ENCODE peak calls at places on chromosome 9, in four cellular contexts. Z is GM13977, W is HFF-Myc, E is RWPE1. I is an unnamed sample.

GRCh38 chr9:26375448-26375847 is 517.2 kb downstream of the CAAP1 start:
- DNase-seq in E (no peak), W (no peak), Z (no peak), I (no peak)

GRCh38 chr9:89542461-89543021 is 44.6 kb upstream of the SEMA4D start:
- DNase-seq in Z (no peak), W (no peak), E (peak), I (no peak)

GRCh38 chr9:78904686-78905085 is 607.8 kb downstream of the PSAT1 start:
- DNase-seq in W (no peak), Z (no peak), E (no peak), I (no peak)

GRCh38 chr9:127763918-127764384 is 14.5 kb downstream of the SH2D3C start:
- DNase-seq in W (no peak), Z (no peak), E (no peak), I (no peak)

GRCh38 chr9:110605586-110605985 is 26.0 kb upstream of the SVEP1 start:
- DNase-seq in E (no peak), Z (no peak), W (no peak), I (no peak)

GRCh38 chr9:114371986-114372917 is 15.5 kb downstream of the AKNA start:
- DNase-seq in E (peak), W (no peak), Z (peak), I (no peak)

GRCh38 chr9:109602987-109603386 is 104.9 kb upstream of the PTPN3 start:
- DNase-seq in Z (no peak), E (no peak), W (no peak), I (no peak)

GRCh38 chr9:91817106-91817492 is 132.9 kb downstream of the ROR2 start:
- DNase-seq in W (no peak), E (no peak), Z (no peak), I (no peak)

GRCh38 chr9:70551391-70551790 is 136.9 kb upstream of the KLF9 start:
- DNase-seq in Z (no peak), W (no peak), E (no peak), I (no peak)

GRCh38 chr9:110142868-110143866 is 64.8 kb downstream of the C9orf152 start:
- DNase-seq in Z (peak), E (no peak), W (no peak), I (no peak)

GRCh38 chr9:76557674-76558073 is 98.7 kb downstream of the GCNT1 start:
- DNase-seq in W (peak), E (peak), Z (no peak), I (no peak)

GRCh38 chr9:69805962-69806633 is 14.5 kb upstream of the CFAP95 start:
- DNase-seq in E (no peak), Z (no peak), W (no peak), I (no peak)

GRCh38 chr9:112905084-112905483 is 14.4 kb upstream of the SLC46A2 start:
- DNase-seq in Z (no peak), W (no peak), E (no peak), I (no peak)

GRCh38 chr9:3794005-3794404 is 268.2 kb upstream of the RFX3 start:
- DNase-seq in Z (no peak), W (no peak), E (no peak), I (no peak)

GRCh38 chr9:127732444-127732843 is 2.6 kb downstream of the TOR2A start:
- DNase-seq in W (no peak), Z (no peak), E (no peak), I (no peak)

GRCh38 chr9:126326228-126327015 is at the start of gene MVB12B:
- DNase-seq in E (peak), W (no peak), Z (peak), I (peak)

GRCh38 chr9:104093162-104093561 is 947 bp upstream of the SMC2 start:
- DNase-seq in E (no peak), W (no peak), Z (peak), I (no peak)

GRCh38 chr9:113375057-113376023 is 1.4 kb downstream of the HDHD3 start:
- DNase-seq in E (no peak), Z (no peak), W (no peak), I (no peak)

GRCh38 chr9:133423216-133423615 is 1.0 kb downstream of the ADAMTS13 start:
- DNase-seq in W (no peak), E (no peak), Z (no peak), I (no peak)

GRCh38 chr9:133421615-133422542 is at the start of gene ADAMTS13:
- DNase-seq in E (no peak), W (no peak), Z (peak), I (no peak)

GRCh38 chr9:133426011-133426410 is 3.8 kb downstream of the ADAMTS13 start:
- DNase-seq in E (no peak), Z (no peak), W (no peak), I (no peak)

GRCh38 chr9:133425049-133425632 is 3.0 kb downstream of the ADAMTS13 start:
- DNase-seq in E (no peak), Z (no peak), W (no peak), I (no peak)

GRCh38 chr9:133424187-133424586 is 2.0 kb downstream of the ADAMTS13 start:
- DNase-seq in W (no peak), E (no peak), Z (no peak), I (no peak)
- TF ChIP-seq CTCF in W (no peak), E (no peak), Z (no peak), I (no peak)

DNA sequence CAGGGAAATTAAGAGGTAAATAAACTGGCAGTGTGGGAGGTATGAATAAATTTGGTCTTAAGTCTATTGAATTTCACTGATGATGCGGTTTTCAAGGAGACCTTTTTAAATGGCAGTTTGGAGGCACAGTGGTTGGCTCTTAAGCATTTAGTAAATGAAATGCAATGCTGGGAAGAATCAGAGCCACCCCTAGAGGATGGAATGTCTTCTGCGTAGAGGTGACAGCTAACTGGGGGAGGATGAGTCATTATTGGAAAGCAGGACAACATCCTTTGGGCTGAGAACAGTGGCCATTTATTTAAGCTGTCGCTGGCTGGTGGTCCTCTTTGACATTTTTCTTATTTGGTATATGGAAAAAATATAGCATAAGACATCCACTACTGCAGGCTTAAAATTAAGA is 163.2 kb downstream of the SH3GL2 start:
- DNase-seq in Z (no peak), E (no peak), W (no peak), I (no peak)
- TF ChIP-seq CTCF in Z (no peak), E (no peak), W (peak), I (no peak)

GRCh38 chr9:36345103-36345846 is 54.8 kb downstream of the RNF38 start:
- DNase-seq in Z (no peak), W (no peak), E (no peak), I (no peak)
- TF ChIP-seq CTCF in Z (no peak), W (peak), E (no peak), I (no peak)

GRCh38 chr9:72410214-72410613 is 45.2 kb upstream of the ZFAND5 start:
- DNase-seq in Z (no peak), W (no peak), E (no peak), I (no peak)
- TF ChIP-seq CTCF in Z (no peak), W (no peak), E (no peak), I (no peak)

GRCh38 chr9:101232405-101232977 is 152.3 kb downstream of the BAAT start:
- DNase-seq in W (no peak), Z (no peak), E (no peak), I (no peak)

GRCh38 chr9:101229606-101230005 is 155.2 kb downstream of the BAAT start:
- DNase-seq in Z (no peak), E (no peak), W (no peak), I (no peak)

DNA sequence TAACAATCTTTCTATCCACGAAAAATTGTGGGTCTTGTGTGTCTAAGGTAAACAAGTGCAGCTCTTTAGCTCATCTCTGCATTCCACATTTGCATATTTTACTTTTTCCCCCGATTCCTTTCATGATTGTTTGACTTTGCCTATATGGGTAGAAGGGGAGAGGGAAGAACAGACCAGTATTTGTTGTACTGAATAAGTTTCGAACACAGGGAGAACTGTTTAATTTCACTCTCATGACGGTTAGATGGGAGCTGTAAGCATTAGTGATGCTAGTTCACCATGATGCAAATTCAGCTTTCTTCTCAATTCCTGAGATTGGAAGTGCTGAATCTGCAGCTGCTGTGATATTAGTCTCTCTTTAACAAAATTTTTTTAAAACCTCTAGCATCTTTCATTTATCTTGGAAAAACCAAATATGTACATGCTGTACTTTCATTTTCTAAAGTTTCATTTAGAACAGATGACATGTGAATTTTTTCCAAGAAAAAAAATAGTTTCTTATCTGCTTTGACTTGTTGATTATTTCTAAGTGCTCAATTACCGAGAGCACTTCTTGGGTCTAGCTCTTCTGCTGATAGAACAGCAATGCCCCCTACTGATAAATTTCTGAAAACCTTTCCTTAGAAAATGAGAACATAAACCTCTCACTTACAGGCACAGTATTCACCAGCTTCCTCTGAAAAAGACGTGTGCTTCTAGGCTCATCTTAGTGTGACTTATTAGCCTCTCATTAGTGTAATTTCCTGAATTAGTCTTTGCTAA is 149.5 kb downstream of the BAAT start:
- DNase-seq in E (peak), W (no peak), Z (peak), I (no peak)
- TF ChIP-seq CTCF in E (peak), W (no peak), Z (peak), I (peak)